ENCODE peak calls at places on chromosomes 3 and 15, in six cellular contexts. One of them, this sample, is unnamed.

GRCh38 chr3:55654123-55654787 is 167.1 kb upstream of the WNT5A start:
- DNase-seq in activated T-helper 1 cell treated with anti-CD3 and anti-CD28 coated beads, Interleukin-12 subunit alpha, Interleukin-12 subunit beta, Interleukin-2, Interleukin-4 antibody, amounts not matched to agents 30 ng/mL and 10 ng/mL and 1 ng/mL, durations not matched to agents 14 hours and 24 hours and 36 hours: no peak
- DNase-seq in activated CD4-positive, alpha-beta T cell treated with anti-CD3 and anti-CD28 coated beads for 24 hours: no peak
- DNase-seq in stimulated activated CD4-positive, alpha-beta T cell treated with anti-CD3 and anti-CD28 coated beads, Interleukin-12 subunit alpha, Interleukin-12 subunit beta, amount 100 ng/mL, for 4 hours: no peak
- DNase-seq in H4: no peak
- DNase-seq in pons: no peak
- DNase-seq in this sample: no peak

GRCh38 chr15:80777137-80777536 is 2.0 kb upstream of the CEMIP start:
- DNase-seq in H4: no peak
- DNase-seq in activated T-helper 1 cell treated with anti-CD3 and anti-CD28 coated beads, Interleukin-12 subunit alpha, Interleukin-12 subunit beta, Interleukin-2, Interleukin-4 antibody, amounts not matched to agents 30 ng/mL and 10 ng/mL and 1 ng/mL, durations not matched to agents 14 hours and 24 hours and 36 hours: no peak
- DNase-seq in stimulated activated CD4-positive, alpha-beta T cell treated with anti-CD3 and anti-CD28 coated beads, Interleukin-12 subunit alpha, Interleukin-12 subunit beta, amount 100 ng/mL, for 4 hours: no peak
- DNase-seq in activated CD4-positive, alpha-beta T cell treated with anti-CD3 and anti-CD28 coated beads for 24 hours: no peak
- DNase-seq in pons: no peak
- DNase-seq in this sample: no peak

GRCh38 chr3:196422976-196423781 is 9.0 kb downstream of the UBXN7 start:
- DNase-seq in activated CD4-positive, alpha-beta T cell treated with anti-CD3 and anti-CD28 coated beads for 24 hours: no peak
- DNase-seq in activated T-helper 1 cell treated with anti-CD3 and anti-CD28 coated beads, Interleukin-12 subunit alpha, Interleukin-12 subunit beta, Interleukin-2, Interleukin-4 antibody, amounts not matched to agents 30 ng/mL and 10 ng/mL and 1 ng/mL, durations not matched to agents 14 hours and 24 hours and 36 hours: no peak
- DNase-seq in H4: no peak
- DNase-seq in pons: peak; percentile 35
- DNase-seq in stimulated activated CD4-positive, alpha-beta T cell treated with anti-CD3 and anti-CD28 coated beads, Interleukin-12 subunit alpha, Interleukin-12 subunit beta, amount 100 ng/mL, for 4 hours: no peak
- DNase-seq in this sample: no peak

GRCh38 chr15:52228928-52229327 is 37.7 kb upstream of the GNB5 start:
- DNase-seq in stimulated activated CD4-positive, alpha-beta T cell treated with anti-CD3 and anti-CD28 coated beads, Interleukin-12 subunit alpha, Interleukin-12 subunit beta, amount 100 ng/mL, for 4 hours: no peak
- DNase-seq in H4: peak; percentile 28
- DNase-seq in activated CD4-positive, alpha-beta T cell treated with anti-CD3 and anti-CD28 coated beads for 24 hours: no peak
- DNase-seq in activated T-helper 1 cell treated with anti-CD3 and anti-CD28 coated beads, Interleukin-12 subunit alpha, Interleukin-12 subunit beta, Interleukin-2, Interleukin-4 antibody, amounts not matched to agents 30 ng/mL and 10 ng/mL and 1 ng/mL, durations not matched to agents 14 hours and 24 hours and 36 hours: no peak
- DNase-seq in pons: no peak
- DNase-seq in this sample: peak; percentile 15

GRCh38 chr3:13494463-13495350 is 14.6 kb downstream of the HDAC11 start:
- DNase-seq in activated T-helper 1 cell treated with anti-CD3 and anti-CD28 coated beads, Interleukin-12 subunit alpha, Interleukin-12 subunit beta, Interleukin-2, Interleukin-4 antibody, amounts not matched to agents 30 ng/mL and 10 ng/mL and 1 ng/mL, durations not matched to agents 14 hours and 24 hours and 36 hours: no peak
- DNase-seq in activated CD4-positive, alpha-beta T cell treated with anti-CD3 and anti-CD28 coated beads for 24 hours: no peak
- DNase-seq in stimulated activated CD4-positive, alpha-beta T cell treated with anti-CD3 and anti-CD28 coated beads, Interleukin-12 subunit alpha, Interleukin-12 subunit beta, amount 100 ng/mL, for 4 hours: no peak
- DNase-seq in pons: peak; percentile 89
- DNase-seq in H4: no peak
- DNase-seq in this sample: no peak

GRCh38 chr15:28884151-28884940 is 1.4 kb upstream of the APBA2 start:
- DNase-seq in activated T-helper 1 cell treated with anti-CD3 and anti-CD28 coated beads, Interleukin-12 subunit alpha, Interleukin-12 subunit beta, Interleukin-2, Interleukin-4 antibody, amounts not matched to agents 30 ng/mL and 10 ng/mL and 1 ng/mL, durations not matched to agents 14 hours and 24 hours and 36 hours: no peak
- DNase-seq in H4: no peak
- DNase-seq in pons: no peak
- DNase-seq in stimulated activated CD4-positive, alpha-beta T cell treated with anti-CD3 and anti-CD28 coated beads, Interleukin-12 subunit alpha, Interleukin-12 subunit beta, amount 100 ng/mL, for 4 hours: no peak
- DNase-seq in activated CD4-positive, alpha-beta T cell treated with anti-CD3 and anti-CD28 coated beads for 24 hours: no peak
- DNase-seq in this sample: no peak

GRCh38 chr3:10601131-10601856 is 95.9 kb upstream of the ATP2B2 start:
- DNase-seq in stimulated activated CD4-positive, alpha-beta T cell treated with anti-CD3 and anti-CD28 coated beads, Interleukin-12 subunit alpha, Interleukin-12 subunit beta, amount 100 ng/mL, for 4 hours: no peak
- DNase-seq in pons: peak; percentile 46
- DNase-seq in H4: no peak
- DNase-seq in activated T-helper 1 cell treated with anti-CD3 and anti-CD28 coated beads, Interleukin-12 subunit alpha, Interleukin-12 subunit beta, Interleukin-2, Interleukin-4 antibody, amounts not matched to agents 30 ng/mL and 10 ng/mL and 1 ng/mL, durations not matched to agents 14 hours and 24 hours and 36 hours: no peak
- DNase-seq in activated CD4-positive, alpha-beta T cell treated with anti-CD3 and anti-CD28 coated beads for 24 hours: no peak
- DNase-seq in this sample: peak; percentile 83

GRCh38 chr3:85567074-85567676 is 608.4 kb downstream of the CADM2 start:
- DNase-seq in activated T-helper 1 cell treated with anti-CD3 and anti-CD28 coated beads, Interleukin-12 subunit alpha, Interleukin-12 subunit beta, Interleukin-2, Interleukin-4 antibody, amounts not matched to agents 30 ng/mL and 10 ng/mL and 1 ng/mL, durations not matched to agents 14 hours and 24 hours and 36 hours: peak; percentile 1
- DNase-seq in pons: peak; percentile 70
- DNase-seq in H4: peak; percentile 14
- DNase-seq in activated CD4-positive, alpha-beta T cell treated with anti-CD3 and anti-CD28 coated beads for 24 hours: no peak
- DNase-seq in stimulated activated CD4-positive, alpha-beta T cell treated with anti-CD3 and anti-CD28 coated beads, Interleukin-12 subunit alpha, Interleukin-12 subunit beta, amount 100 ng/mL, for 4 hours: no peak
- DNase-seq in this sample: peak; percentile 9

GRCh38 chr15:69590201-69590600 is 137.6 kb downstream of the RPLP1 start:
- DNase-seq in H4: no peak
- DNase-seq in stimulated activated CD4-positive, alpha-beta T cell treated with anti-CD3 and anti-CD28 coated beads, Interleukin-12 subunit alpha, Interleukin-12 subunit beta, amount 100 ng/mL, for 4 hours: no peak
- DNase-seq in pons: no peak
- DNase-seq in activated T-helper 1 cell treated with anti-CD3 and anti-CD28 coated beads, Interleukin-12 subunit alpha, Interleukin-12 subunit beta, Interleukin-2, Interleukin-4 antibody, amounts not matched to agents 30 ng/mL and 10 ng/mL and 1 ng/mL, durations not matched to agents 14 hours and 24 hours and 36 hours: no peak
- DNase-seq in activated CD4-positive, alpha-beta T cell treated with anti-CD3 and anti-CD28 coated beads for 24 hours: no peak
- DNase-seq in this sample: no peak

GRCh38 chr3:58585005-58585786 is 8.0 kb upstream of the FAM107A start:
- DNase-seq in activated CD4-positive, alpha-beta T cell treated with anti-CD3 and anti-CD28 coated beads for 24 hours: peak; percentile 20
- DNase-seq in pons: peak; percentile 53
- DNase-seq in stimulated activated CD4-positive, alpha-beta T cell treated with anti-CD3 and anti-CD28 coated beads, Interleukin-12 subunit alpha, Interleukin-12 subunit beta, amount 100 ng/mL, for 4 hours: peak; percentile 45
- DNase-seq in activated T-helper 1 cell treated with anti-CD3 and anti-CD28 coated beads, Interleukin-12 subunit alpha, Interleukin-12 subunit beta, Interleukin-2, Interleukin-4 antibody, amounts not matched to agents 30 ng/mL and 10 ng/mL and 1 ng/mL, durations not matched to agents 14 hours and 24 hours and 36 hours: peak; percentile 44
- DNase-seq in H4: peak; percentile 35
- DNase-seq in this sample: peak; percentile 94

GRCh38 chr3:194206375-194206774 is 70.4 kb downstream of the HES1 start:
- DNase-seq in H4: no peak
- DNase-seq in activated T-helper 1 cell treated with anti-CD3 and anti-CD28 coated beads, Interleukin-12 subunit alpha, Interleukin-12 subunit beta, Interleukin-2, Interleukin-4 antibody, amounts not matched to agents 30 ng/mL and 10 ng/mL and 1 ng/mL, durations not matched to agents 14 hours and 24 hours and 36 hours: no peak
- DNase-seq in activated CD4-positive, alpha-beta T cell treated with anti-CD3 and anti-CD28 coated beads for 24 hours: no peak
- DNase-seq in stimulated activated CD4-positive, alpha-beta T cell treated with anti-CD3 and anti-CD28 coated beads, Interleukin-12 subunit alpha, Interleukin-12 subunit beta, amount 100 ng/mL, for 4 hours: no peak
- DNase-seq in pons: no peak
- DNase-seq in this sample: no peak

GRCh38 chr3:106251160-106251892 is 382.5 kb upstream of the CBLB start:
- DNase-seq in activated T-helper 1 cell treated with anti-CD3 and anti-CD28 coated beads, Interleukin-12 subunit alpha, Interleukin-12 subunit beta, Interleukin-2, Interleukin-4 antibody, amounts not matched to agents 30 ng/mL and 10 ng/mL and 1 ng/mL, durations not matched to agents 14 hours and 24 hours and 36 hours: no peak
- DNase-seq in H4: no peak
- DNase-seq in activated CD4-positive, alpha-beta T cell treated with anti-CD3 and anti-CD28 coated beads for 24 hours: no peak
- DNase-seq in stimulated activated CD4-positive, alpha-beta T cell treated with anti-CD3 and anti-CD28 coated beads, Interleukin-12 subunit alpha, Interleukin-12 subunit beta, amount 100 ng/mL, for 4 hours: no peak
- DNase-seq in pons: no peak
- DNase-seq in this sample: no peak

GRCh38 chr3:139421459-139421858 is 32.0 kb upstream of the COPB2 start:
- DNase-seq in pons: no peak
- DNase-seq in H4: no peak
- DNase-seq in activated T-helper 1 cell treated with anti-CD3 and anti-CD28 coated beads, Interleukin-12 subunit alpha, Interleukin-12 subunit beta, Interleukin-2, Interleukin-4 antibody, amounts not matched to agents 30 ng/mL and 10 ng/mL and 1 ng/mL, durations not matched to agents 14 hours and 24 hours and 36 hours: no peak
- DNase-seq in activated CD4-positive, alpha-beta T cell treated with anti-CD3 and anti-CD28 coated beads for 24 hours: no peak
- DNase-seq in stimulated activated CD4-positive, alpha-beta T cell treated with anti-CD3 and anti-CD28 coated beads, Interleukin-12 subunit alpha, Interleukin-12 subunit beta, amount 100 ng/mL, for 4 hours: no peak
- DNase-seq in this sample: no peak

GRCh38 chr3:52327486-52328290 is 11.6 kb downstream of the DNAH1 start:
- DNase-seq in activated T-helper 1 cell treated with anti-CD3 and anti-CD28 coated beads, Interleukin-12 subunit alpha, Interleukin-12 subunit beta, Interleukin-2, Interleukin-4 antibody, amounts not matched to agents 30 ng/mL and 10 ng/mL and 1 ng/mL, durations not matched to agents 14 hours and 24 hours and 36 hours: no peak
- DNase-seq in H4: no peak
- DNase-seq in activated CD4-positive, alpha-beta T cell treated with anti-CD3 and anti-CD28 coated beads for 24 hours: no peak
- DNase-seq in stimulated activated CD4-positive, alpha-beta T cell treated with anti-CD3 and anti-CD28 coated beads, Interleukin-12 subunit alpha, Interleukin-12 subunit beta, amount 100 ng/mL, for 4 hours: no peak
- DNase-seq in pons: no peak
- DNase-seq in this sample: no peak

GRCh38 chr15:95025924-95026728 is 794.8 kb downstream of the MCTP2 start:
- DNase-seq in activated CD4-positive, alpha-beta T cell treated with anti-CD3 and anti-CD28 coated beads for 24 hours: no peak
- DNase-seq in activated T-helper 1 cell treated with anti-CD3 and anti-CD28 coated beads, Interleukin-12 subunit alpha, Interleukin-12 subunit beta, Interleukin-2, Interleukin-4 antibody, amounts not matched to agents 30 ng/mL and 10 ng/mL and 1 ng/mL, durations not matched to agents 14 hours and 24 hours and 36 hours: no peak
- DNase-seq in H4: peak; percentile 55
- DNase-seq in stimulated activated CD4-positive, alpha-beta T cell treated with anti-CD3 and anti-CD28 coated beads, Interleukin-12 subunit alpha, Interleukin-12 subunit beta, amount 100 ng/mL, for 4 hours: peak; percentile 2
- DNase-seq in pons: peak; percentile 3
- DNase-seq in this sample: peak; percentile 3

GRCh38 chr3:140470962-140471361 is 206.9 kb upstream of the TRIM42 start:
- DNase-seq in pons: no peak
- DNase-seq in activated T-helper 1 cell treated with anti-CD3 and anti-CD28 coated beads, Interleukin-12 subunit alpha, Interleukin-12 subunit beta, Interleukin-2, Interleukin-4 antibody, amounts not matched to agents 30 ng/mL and 10 ng/mL and 1 ng/mL, durations not matched to agents 14 hours and 24 hours and 36 hours: no peak
- DNase-seq in H4: no peak
- DNase-seq in stimulated activated CD4-positive, alpha-beta T cell treated with anti-CD3 and anti-CD28 coated beads, Interleukin-12 subunit alpha, Interleukin-12 subunit beta, amount 100 ng/mL, for 4 hours: no peak
- DNase-seq in activated CD4-positive, alpha-beta T cell treated with anti-CD3 and anti-CD28 coated beads for 24 hours: no peak
- DNase-seq in this sample: no peak

GRCh38 chr3:53077476-53078220 is 31.8 kb upstream of the SFMBT1 start:
- DNase-seq in stimulated activated CD4-positive, alpha-beta T cell treated with anti-CD3 and anti-CD28 coated beads, Interleukin-12 subunit alpha, Interleukin-12 subunit beta, amount 100 ng/mL, for 4 hours: no peak
- DNase-seq in activated T-helper 1 cell treated with anti-CD3 and anti-CD28 coated beads, Interleukin-12 subunit alpha, Interleukin-12 subunit beta, Interleukin-2, Interleukin-4 antibody, amounts not matched to agents 30 ng/mL and 10 ng/mL and 1 ng/mL, durations not matched to agents 14 hours and 24 hours and 36 hours: no peak
- DNase-seq in H4: no peak
- DNase-seq in activated CD4-positive, alpha-beta T cell treated with anti-CD3 and anti-CD28 coated beads for 24 hours: no peak
- DNase-seq in pons: no peak
- DNase-seq in this sample: no peak

This sample was measured in H54.